ENCODE peak calls at places on chromosomes 2 and 18, in six cellular contexts. Z is breast epithelium, P is cardiac fibroblast, Q is GM12865, V is lower lobe of right lung, J is IMR-90. O is an unnamed sample.

GRCh38 chr2:160338891-160339290 is 138.8 kb upstream of the ITGB6 start:
- DNase-seq in J (peak), P (peak), V (no peak), Z (no peak), Q (no peak), O (peak)

GRCh38 chr18:13061630-13062189 is 70.5 kb downstream of the CEP192 start:
- DNase-seq in Q (no peak), P (no peak), V (no peak), Z (no peak), J (no peak), O (no peak)

GRCh38 chr2:63790913-63791312 is 50.8 kb upstream of the UGP2 start:
- DNase-seq in Z (no peak), P (peak), V (no peak), J (peak), Q (no peak), O (peak)

GRCh38 chr2:231245253-231246094 is 47.0 kb downstream of the ARMC9 start:
- DNase-seq in J (no peak), Q (peak), P (peak), Z (no peak), V (no peak), O (no peak)

GRCh38 chr18:31931163-31931885 is 11.6 kb downstream of the TRAPPC8 start:
- DNase-seq in V (no peak), J (peak), Q (no peak), P (peak), Z (no peak), O (peak)

GRCh38 chr2:175871331-175871730 is 130.7 kb downstream of the LNPK start:
- DNase-seq in P (no peak), Z (no peak), V (no peak), Q (no peak), J (peak), O (peak)

GRCh38 chr18:58541789-58542425 is 87.0 kb downstream of the ALPK2 start:
- DNase-seq in P (peak), J (peak), Q (peak), Z (peak), V (no peak), O (peak)

GRCh38 chr18:12014521-12014920 is 33.2 kb downstream of the IMPA2 start:
- DNase-seq in Q (no peak), P (no peak), Z (no peak), J (no peak), V (peak), O (no peak)

GRCh38 chr2:210207929-210208328 is 17.3 kb downstream of the ACADL start:
- DNase-seq in Q (no peak), V (no peak), Z (no peak), J (no peak), P (no peak), O (no peak)

GRCh38 chr2:104650405-104650996 is 203.4 kb upstream of the POU3F3 start:
- DNase-seq in P (no peak), J (no peak), Z (no peak), V (no peak), Q (no peak), O (no peak)

GRCh38 chr2:108575132-108575966 is 41.1 kb downstream of the LIMS1 start:
- DNase-seq in Z (no peak), J (peak), P (peak), Q (no peak), V (no peak), O (peak)

GRCh38 chr2:168314236-168314635 is 66.8 kb upstream of the STK39 start:
- DNase-seq in J (no peak), Q (no peak), V (no peak), P (no peak), Z (no peak), O (no peak)

GRCh38 chr2:33215983-33216382 is 260.5 kb upstream of the RASGRP3 start:
- DNase-seq in Z (no peak), V (no peak), J (no peak), Q (no peak), P (no peak), O (no peak)

GRCh38 chr2:88265352-88265960 is 95.3 kb downstream of the THNSL2 start:
- DNase-seq in V (no peak), P (peak), Q (peak), J (peak), Z (peak), O (peak)

GRCh38 chr2:113234721-113235346 is 43.9 kb downstream of the PAX8 start:
- DNase-seq in Q (no peak), V (no peak), P (no peak), Z (no peak), J (peak), O (no peak)

GRCh38 chr18:1846640-1847039 is 724.7 kb downstream of the METTL4 start:
- DNase-seq in Z (no peak), V (no peak), P (peak), Q (no peak), J (no peak), O (no peak)

GRCh38 chr2:143607446-143608110 is 478.4 kb downstream of the ARHGAP15 start:
- DNase-seq in V (no peak), Z (no peak), J (peak), Q (no peak), P (peak), O (no peak)

GRCh38 chr2:128323501-128323931 is 4.8 kb upstream of the HS6ST1 start:
- DNase-seq in Z (peak), Q (peak), J (no peak), V (no peak), P (no peak), O (no peak)

GRCh38 chr2:100013892-100014677 is 128.3 kb downstream of the AFF3 start:
- DNase-seq in V (no peak), P (peak), J (peak), Q (no peak), Z (no peak), O (peak)

GRCh38 chr2:37599688-37600525 is 71.5 kb downstream of the CDC42EP3 start:
- DNase-seq in Z (no peak), J (no peak), V (peak), P (no peak), Q (no peak), O (no peak)

GRCh38 chr18:46042571-46043123 is 29.4 kb downstream of the PSTPIP2 start:
- DNase-seq in P (peak), Z (peak), Q (no peak), V (no peak), J (peak), O (peak)

GRCh38 chr2:162029287-162029901 is 44.6 kb downstream of the DPP4 start:
- DNase-seq in J (peak), Q (no peak), Z (no peak), V (no peak), P (peak), O (peak)

GRCh38 chr2:162025121-162025911 is 48.7 kb downstream of the DPP4 start:
- DNase-seq in J (peak), Q (no peak), Z (no peak), P (peak), V (no peak), O (peak)

GRCh38 chr2:162030363-162030762 is 43.7 kb downstream of the DPP4 start:
- DNase-seq in Z (no peak), V (no peak), Q (no peak), J (no peak), P (no peak), O (no peak)
- TF ChIP-seq CTCF in Z (no peak), V (no peak), Q (no peak), J (no peak), P (no peak), O (no peak)

GRCh38 chr2:70073493-70073892 is 13.8 kb upstream of the PCBP1 start:
- DNase-seq in P (no peak), Z (no peak), Q (no peak), J (no peak), V (no peak), O (no peak)

GRCh38 chr2:70068119-70068518 is 19.2 kb upstream of the PCBP1 start:
- DNase-seq in P (no peak), Q (no peak), V (no peak), Z (no peak), J (peak), O (peak)

GRCh38 chr2:70069049-70069448 is 18.2 kb upstream of the PCBP1 start:
- DNase-seq in V (no peak), P (no peak), Z (no peak), J (peak), Q (peak), O (no peak)

GRCh38 chr2:70070557-70071268 is 16.6 kb upstream of the PCBP1 start:
- DNase-seq in J (peak), Q (peak), Z (peak), P (peak), V (peak), O (peak)
- H3K4me3 ChIP-seq in J (no peak), Q (no peak), Z (no peak), P (no peak), V (peak), O (no peak)

GRCh38 chr2:68931149-68931711 is 21.5 kb downstream of the GKN2 start:
- DNase-seq in V (no peak), P (no peak), Q (peak), J (no peak), Z (no peak), O (no peak)
- TF ChIP-seq CTCF in V (no peak), P (no peak), Q (no peak), J (no peak), Z (no peak), O (no peak)

GRCh38 chr2:112109278-112109677 is 28.9 kb upstream of the FBLN7 start:
- DNase-seq in J (no peak), V (no peak), Z (no peak), Q (no peak), P (no peak), O (no peak)

GRCh38 chr2:112110966-112111365 is 27.2 kb upstream of the FBLN7 start:
- DNase-seq in J (no peak), Z (no peak), V (no peak), P (no peak), Q (no peak), O (no peak)

DNA sequence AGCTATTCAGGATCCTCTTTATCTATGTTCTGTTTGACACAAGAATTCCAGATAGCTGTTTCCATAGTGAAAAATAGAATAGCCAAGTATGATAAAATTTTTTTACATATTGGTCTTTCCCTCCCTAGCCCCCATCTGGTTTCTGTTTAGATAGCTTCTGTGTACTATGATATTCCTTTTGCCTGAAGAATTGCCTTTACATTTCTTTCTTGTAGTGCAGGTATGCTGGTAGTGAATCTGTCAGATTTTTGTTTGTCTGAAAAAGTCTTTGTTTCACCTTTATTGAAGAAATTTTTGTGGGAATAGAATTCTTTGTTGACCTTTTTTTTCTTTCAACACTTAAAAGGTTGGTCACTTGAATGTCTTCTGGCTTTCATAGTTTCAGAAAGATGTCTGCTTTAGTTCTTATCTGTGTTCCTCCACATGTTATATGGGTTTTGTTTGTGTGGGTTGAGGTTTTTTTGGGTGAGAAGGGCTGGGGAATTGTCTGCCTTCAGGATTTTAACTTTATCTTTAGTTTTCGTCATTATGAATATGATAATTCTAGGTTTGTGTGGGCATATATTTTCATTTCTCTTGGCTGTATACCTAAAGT is 29.9 kb upstream of the FBLN7 start:
- DNase-seq in Z (no peak), V (no peak), Q (no peak), J (no peak), P (peak), O (peak)
- H3K4me3 ChIP-seq in Z (no peak), V (no peak), Q (no peak), J (no peak), P (no peak), O (no peak)

O was measured in fibroblast of the aortic adventitia.